ENCODE peak calls at places on chromosome 12, in five cellular contexts. T, V, R, P and C are unnamed samples.

GRCh38 chr12:17691369-17691768 is 398.6 kb downstream of the RERGL start:
- DNase-seq in R (no peak), P (no peak), T (no peak), V (no peak), C (no peak)

GRCh38 chr12:6063379-6063735 is 61.1 kb downstream of the VWF start:
- DNase-seq in P (no peak), V (no peak), R (no peak), T (no peak), C (no peak)

GRCh38 chr12:54981796-54982195 is 2.8 kb downstream of the TESPA1 start:
- DNase-seq in R (no peak), P (no peak), T (no peak), V (no peak), C (no peak)

GRCh38 chr12:133264173-133264572 is 28.5 kb upstream of the ANHX start:
- DNase-seq in V (no peak), R (no peak), P (no peak), T (no peak), C (no peak)

GRCh38 chr12:11765421-11765816 is 115.9 kb downstream of the ETV6 start:
- DNase-seq in P (no peak), V (no peak), T (no peak), R (no peak), C (no peak)

GRCh38 chr12:109147954-109148353 is 31.6 kb downstream of the ACACB start:
- DNase-seq in V (no peak), T (no peak), R (no peak), P (no peak), C (no peak)

GRCh38 chr12:12717586-12718381 is 616 bp downstream of the CDKN1B start:
- DNase-seq in P (peak), V (peak), T (no peak), R (peak), C (peak)

GRCh38 chr12:93419388-93420034 is 22.2 kb downstream of the UBE2N start:
- DNase-seq in T (no peak), P (no peak), V (no peak), R (no peak), C (no peak)

GRCh38 chr12:26245175-26245942 is 50.0 kb downstream of the SSPN start:
- DNase-seq in R (no peak), P (no peak), T (no peak), V (no peak), C (no peak)

GRCh38 chr12:7989827-7990491 is 42.6 kb upstream of the FOXJ2 start:
- DNase-seq in V (peak), R (no peak), T (no peak), P (peak), C (peak)

GRCh38 chr12:10186299-10186698 is 7.5 kb downstream of the TMEM52B start:
- DNase-seq in T (no peak), V (no peak), R (peak), P (no peak), C (no peak)

GRCh38 chr12:77686760-77687159 is 143.9 kb upstream of the NAV3 start:
- DNase-seq in T (no peak), V (no peak), P (no peak), R (no peak), C (no peak)

GRCh38 chr12:57896437-57897201 is 44.7 kb upstream of the ATP23 start:
- DNase-seq in P (peak), R (peak), T (no peak), V (peak), C (no peak)

GRCh38 chr12:6780573-6780972 is 8.3 kb downstream of the LAG3 start:
- DNase-seq in P (no peak), V (no peak), T (no peak), R (no peak), C (no peak)

GRCh38 chr12:123972448-123973401 is at the start of the genes CCDC92 and ZNF664:
- DNase-seq in R (peak), P (peak), V (peak), T (peak), C (peak)

GRCh38 chr12:75759196-75759595 is 247.8 kb upstream of the KRR1 start:
- DNase-seq in T (no peak), V (no peak), R (no peak), P (no peak), C (no peak)

GRCh38 chr12:107126688-107127481 is 33.5 kb upstream of the CRY1 start:
- DNase-seq in V (no peak), R (no peak), T (peak), P (no peak), C (no peak)
- TF ChIP-seq CTCF in V (no peak), R (no peak), T (peak), P (peak), C (peak)

GRCh38 chr12:119202121-119202527 is 23.4 kb downstream of the HSPB8 start:
- DNase-seq in P (no peak), R (no peak), V (no peak), T (no peak), C (no peak)

GRCh38 chr12:119204716-119205285 is 26.1 kb downstream of the HSPB8 start:
- DNase-seq in R (no peak), T (no peak), P (no peak), V (no peak), C (no peak)

GRCh38 chr12:119206348-119207075 is 27.8 kb downstream of the HSPB8 start:
- DNase-seq in T (no peak), P (no peak), V (no peak), R (no peak), C (no peak)

GRCh38 chr12:119202544-119202943 is 23.8 kb downstream of the HSPB8 start:
- DNase-seq in R (no peak), P (no peak), T (no peak), V (no peak), C (no peak)

DNA sequence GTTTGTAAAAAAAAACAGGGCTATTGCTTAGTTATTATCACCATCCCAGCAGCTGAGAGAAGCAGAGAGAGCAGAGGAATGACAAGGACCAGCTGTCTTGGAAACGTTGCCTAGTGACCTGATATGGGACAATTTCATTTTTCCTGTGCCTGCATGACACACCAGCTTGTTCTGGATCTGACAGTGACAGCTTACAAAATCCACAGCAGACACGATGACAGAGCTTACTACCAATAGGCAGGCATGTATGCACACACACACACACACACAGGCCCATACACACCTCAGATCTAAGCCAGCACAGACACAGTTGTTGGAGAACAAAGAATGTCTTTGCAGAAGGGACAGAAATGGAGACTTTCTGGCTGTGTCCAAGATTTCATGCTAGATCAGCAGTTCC is 25.4 kb downstream of the HSPB8 start:
- DNase-seq in P (no peak), R (no peak), V (no peak), T (no peak), C (no peak)
- H3K27ac ChIP-seq in P (no peak), R (no peak), V (no peak), T (no peak), C (no peak)

GRCh38 chr12:3447318-3447717 is 43.7 kb upstream of the PRMT8 start:
- DNase-seq in T (no peak), P (no peak), V (no peak), R (no peak), C (no peak)
- TF ChIP-seq CTCF in T (no peak), P (no peak), V (no peak), R (no peak), C (no peak)

DNA sequence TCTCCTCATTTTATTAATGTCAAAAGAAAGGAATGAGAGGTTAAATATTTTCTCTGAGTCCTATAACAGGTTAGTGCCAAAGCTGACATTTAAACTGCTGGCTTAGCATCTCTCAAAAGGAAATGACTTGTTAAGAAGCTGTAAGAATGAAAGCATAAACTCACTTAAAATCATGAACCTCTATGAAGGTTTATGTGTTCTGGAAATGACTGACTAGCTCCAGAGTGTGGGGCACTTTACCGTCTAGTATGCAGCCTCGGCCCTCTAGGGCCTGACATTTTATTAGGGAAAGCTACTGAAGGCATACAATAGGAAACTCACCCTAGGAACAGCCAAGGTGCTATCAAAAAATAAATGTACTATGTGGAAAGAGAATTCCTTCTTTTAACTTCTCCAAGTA is 35.1 kb downstream of the SPX start:
- DNase-seq in V (no peak), R (no peak), P (no peak), T (no peak), C (no peak)
- H3K27ac ChIP-seq in V (no peak), R (no peak), P (no peak), T (no peak), C (no peak)

GRCh38 chr12:91817512-91817911 is 328.1 kb downstream of the BTG1 start:
- DNase-seq in P (no peak), T (no peak), V (no peak), R (no peak), C (no peak)
- TF ChIP-seq CTCF in P (no peak), T (no peak), V (no peak), R (no peak), C (no peak)

GRCh38 chr12:106074361-106074705 is 64.4 kb downstream of the NUAK1 start:
- DNase-seq in P (no peak), T (no peak), R (no peak), V (no peak), C (no peak)
- H3K27ac ChIP-seq in P (no peak), T (no peak), R (no peak), V (no peak), C (no peak)

GRCh38 chr12:111766608-111767361 is at the start of gene ALDH2:
- DNase-seq in T (peak), V (peak), R (peak), P (peak), C (no peak)
- TF ChIP-seq CTCF in T (no peak), V (no peak), R (no peak), P (no peak), C (no peak)

GRCh38 chr12:1844223-1844622 is 23.9 kb downstream of the LRTM2 start:
- DNase-seq in V (no peak), T (no peak), R (no peak), P (no peak), C (no peak)
- H3K27ac ChIP-seq in V (no peak), T (no peak), R (no peak), P (no peak), C (no peak)

GRCh38 chr12:13962699-13963098 is 18.7 kb downstream of the GRIN2B start:
- DNase-seq in T (peak), V (no peak), P (no peak), R (no peak), C (no peak)
- TF ChIP-seq CTCF in T (peak), V (no peak), P (no peak), R (no peak), C (no peak)